ENCODE peak calls at places on chromosome 16, in six cellular contexts. O is stimulated activated CD4-positive, alpha-beta T cell treated with anti-CD3 and anti-CD28 coated beads, Interleukin-15, amount 100 ng/mL, for 24 hours; D is fibroblast of gingiva; C is A549; Q is T-cell; M is activated T-helper 9 cell treated with anti-CD3 and anti-CD28 coated beads, Interleukin-2, amount 50 U/mL, for 16 hours. R is an unnamed sample.
A peak's percentile ranks its signal among the peaks of the same experiment; 100 is the strongest.

GRCh38 chr16:85715169-85716015 is 26.6 kb upstream of the GINS2 start:
- DNase-seq in O (no peak), D (no peak), C (no peak), Q (no peak), M (no peak), R (peak; percentile 36)

GRCh38 chr16:57643166-57643813 is 14.9 kb downstream of the ADGRG1 start:
- DNase-seq in O (no peak), D (peak; percentile 62), C (no peak), Q (no peak), M (no peak), R (no peak)

GRCh38 chr16:1913327-1914083 is 4.7 kb downstream of the HS3ST6 start:
- DNase-seq in O (no peak), D (no peak), C (no peak), Q (no peak), M (no peak), R (peak; percentile 71)

GRCh38 chr16:84614075-84614474 is 3.8 kb downstream of the COTL1 start:
- DNase-seq in O (no peak), D (no peak), C (no peak), Q (no peak), M (no peak), R (no peak)

GRCh38 chr16:35377142-35377541 is 1917.7 kb downstream of the TP53TG3F start:
- DNase-seq in O (no peak), D (no peak), C (no peak), Q (no peak), M (no peak), R (no peak)

GRCh38 chr16:10895053-10895946 is 18.3 kb downstream of the CIITA start:
- DNase-seq in O (peak; percentile 48), D (no peak), C (peak; percentile 29), Q (peak; percentile 18), M (no peak), R (no peak)

GRCh38 chr16:67327774-67328173 is 1.2 kb downstream of the LRRC36 start:
- DNase-seq in O (no peak), D (no peak), C (no peak), Q (no peak), M (no peak), R (no peak)

GRCh38 chr16:19486744-19487325 is 35.1 kb downstream of the GDE1 start:
- DNase-seq in O (no peak), D (no peak), C (no peak), Q (no peak), M (no peak), R (no peak)

GRCh38 chr16:23807028-23807427 is 28.8 kb upstream of the PRKCB start:
- DNase-seq in O (no peak), D (no peak), C (no peak), Q (no peak), M (no peak), R (no peak)

GRCh38 chr16:10037771-10038170 is 144.5 kb downstream of the GRIN2A start:
- DNase-seq in O (no peak), D (no peak), C (no peak), Q (no peak), M (no peak), R (no peak)